ENCODE peak calls at places on chromosomes 12 and 14, in seven cellular contexts. I is tibial nerve, O is tibial artery, Q is left lung, F is transverse colon, R is right lobe of liver, K is mesendoderm. X is an unnamed sample.
A peak's percentile ranks its signal among the peaks of the same experiment; 100 is the strongest.

GRCh38 chr12:96177013-96177412 is 17.2 kb upstream of the ELK3 start:
- DNase-seq in I (no peak), O (no peak), Q (no peak), F (no peak), R (no peak), K (no peak), X (no peak)

GRCh38 chr12:132328282-132329029 is 933 bp downstream of the GALNT9 start:
- DNase-seq in I (no peak), O (no peak), Q (peak; percentile 77), F (no peak), R (no peak), K (no peak), X (no peak)

GRCh38 chr12:58285551-58285950 is 344.2 kb downstream of the ATP23 start:
- DNase-seq in I (no peak), O (no peak), Q (no peak), F (no peak), R (no peak), K (peak; percentile 77), X (no peak)

GRCh38 chr14:27386391-27386790 is 788.6 kb upstream of the NOVA1 start:
- DNase-seq in I (no peak), O (no peak), Q (no peak), F (no peak), R (no peak), K (no peak), X (no peak)

GRCh38 chr12:49476091-49476490 is 62.7 kb upstream of the KCNH3 start:
- DNase-seq in I (no peak), O (no peak), Q (no peak), F (no peak), R (no peak), K (peak; percentile 18), X (no peak)

GRCh38 chr12:13362260-13362841 is 165.8 kb downstream of the EMP1 start:
- DNase-seq in I (peak; percentile 38), O (no peak), Q (no peak), F (peak; percentile 82), R (peak; percentile 63), K (peak; percentile 86), X (peak; percentile 37)

GRCh38 chr14:39374846-39375245 is 57.4 kb downstream of the FBXO33 start:
- DNase-seq in I (no peak), O (no peak), Q (no peak), F (no peak), R (no peak), K (no peak), X (no peak)

GRCh38 chr12:124392271-124392990 is 97.5 kb downstream of the RFLNA start:
- DNase-seq in I (no peak), O (peak; percentile 87), Q (peak; percentile 86), F (peak; percentile 40), R (no peak), K (peak; percentile 87), X (no peak)

GRCh38 chr14:105853907-105854599 is 327.7 kb downstream of the TMEM121 start:
- DNase-seq in I (no peak), O (no peak), Q (no peak), F (peak; percentile 6), R (peak; percentile 15), K (no peak), X (peak; percentile 5)

GRCh38 chr14:60653388-60653690 is 4.1 kb upstream of the SIX1 start:
- DNase-seq in I (no peak), O (no peak), Q (peak; percentile 48), F (no peak), R (no peak), K (peak; percentile 31), X (no peak)

GRCh38 chr14:60652674-60653387 is 3.6 kb upstream of the SIX1 start:
- DNase-seq in I (no peak), O (no peak), Q (peak; percentile 67), F (no peak), R (no peak), K (no peak), X (no peak)

GRCh38 chr14:60654303-60654925 is 5.1 kb upstream of the SIX1 start:
- DNase-seq in I (no peak), O (no peak), Q (no peak), F (no peak), R (no peak), K (no peak), X (no peak)

GRCh38 chr14:60655114-60655897 is 6.0 kb upstream of the SIX1 start:
- DNase-seq in I (no peak), O (no peak), Q (peak; percentile 58), F (no peak), R (no peak), K (peak; percentile 63), X (no peak)

GRCh38 chr14:60653709-60654161 is 4.5 kb upstream of the SIX1 start:
- DNase-seq in I (no peak), O (no peak), Q (no peak), F (no peak), R (no peak), K (peak; percentile 30), X (no peak)
- H3K27me3 ChIP-seq in I (no peaks in the 10 kb centered on the region), O (no peaks in the 10 kb centered on the region), Q (peaks cover 100% of the 10 kb centered on the region), F (peaks cover 100% of the 10 kb centered on the region), R (peaks cover 18% of the 10 kb centered on the region), K (peaks cover 60% of the 10 kb centered on the region), X (peaks cover 100% of the 10 kb centered on the region)

DNA sequence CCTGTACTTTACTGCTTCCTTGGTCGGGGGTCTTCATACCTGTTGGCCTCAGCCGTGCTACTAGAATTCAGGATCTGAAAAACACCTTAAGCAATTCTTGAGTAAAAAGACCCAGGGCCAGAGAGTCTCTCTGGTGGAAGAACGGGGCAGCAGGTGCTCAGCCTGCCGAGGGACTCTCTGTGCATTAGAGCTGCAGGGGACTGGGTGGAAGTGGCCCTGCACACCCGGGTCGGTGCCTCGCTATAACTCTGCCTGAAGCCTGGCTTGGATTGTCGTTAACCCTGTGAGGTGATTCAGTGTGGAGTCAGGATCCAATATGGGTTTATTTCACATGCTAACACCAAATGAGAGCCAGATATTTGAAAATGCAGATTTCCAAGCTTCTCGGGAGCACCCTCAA is 35.2 kb upstream of the C14orf180 start:
- DNase-seq in I (no peak), O (no peak), Q (no peak), F (no peak), R (no peak), K (no peak), X (no peak)
- H3K27me3 ChIP-seq in I (no peaks in the 10 kb centered on the region), O (no peaks in the 10 kb centered on the region), Q (peaks cover 64% of the 10 kb centered on the region), F (peaks cover 66% of the 10 kb centered on the region), R (no peaks in the 10 kb centered on the region), K (no peaks in the 10 kb centered on the region), X (peaks cover 75% of the 10 kb centered on the region)

GRCh38 chr14:90060312-90060964 is 1.4 kb upstream of the KCNK13 start:
- DNase-seq in I (no peak), O (no peak), Q (peak; percentile 83), F (peak; percentile 32), R (peak; percentile 64), K (peak; percentile 85), X (peak; percentile 42)
- H3K27me3 ChIP-seq in I (no peaks in the 10 kb centered on the region), O (no peaks in the 10 kb centered on the region), Q (peaks cover 100% of the 10 kb centered on the region), F (peaks cover 98% of the 10 kb centered on the region), R (no peaks in the 10 kb centered on the region), K (peaks cover 3% of the 10 kb centered on the region), X (peaks cover 98% of the 10 kb centered on the region)

DNA sequence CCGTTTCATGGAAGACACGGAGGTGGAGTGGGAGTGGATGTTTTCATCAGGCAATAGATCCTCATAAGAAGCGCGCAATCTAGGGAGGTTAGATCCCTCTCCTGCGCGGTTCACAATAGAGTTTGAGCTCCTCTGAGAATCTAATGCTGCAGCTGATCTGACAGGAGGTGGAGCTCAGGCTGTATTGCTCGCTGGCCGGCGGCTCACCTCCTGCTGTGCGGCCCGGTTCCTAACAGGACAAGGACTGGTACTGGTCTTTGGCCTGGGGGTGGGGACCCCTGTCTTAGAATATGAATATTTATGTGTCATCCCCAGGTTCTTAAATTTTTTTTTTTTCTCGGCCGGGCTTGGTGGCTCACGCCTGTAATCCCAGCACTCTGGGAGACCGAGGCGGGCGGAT is 36.7 kb downstream of the PRICKLE1 start:
- DNase-seq in I (no peak), O (no peak), Q (no peak), F (no peak), R (no peak), K (no peak), X (no peak)
- H3K27me3 ChIP-seq in I (no peaks in the 10 kb centered on the region), O (no peaks in the 10 kb centered on the region), Q (no peaks in the 10 kb centered on the region), F (no peaks in the 10 kb centered on the region), R (no peaks in the 10 kb centered on the region), K (no peaks in the 10 kb centered on the region), X (no peaks in the 10 kb centered on the region)

DNA sequence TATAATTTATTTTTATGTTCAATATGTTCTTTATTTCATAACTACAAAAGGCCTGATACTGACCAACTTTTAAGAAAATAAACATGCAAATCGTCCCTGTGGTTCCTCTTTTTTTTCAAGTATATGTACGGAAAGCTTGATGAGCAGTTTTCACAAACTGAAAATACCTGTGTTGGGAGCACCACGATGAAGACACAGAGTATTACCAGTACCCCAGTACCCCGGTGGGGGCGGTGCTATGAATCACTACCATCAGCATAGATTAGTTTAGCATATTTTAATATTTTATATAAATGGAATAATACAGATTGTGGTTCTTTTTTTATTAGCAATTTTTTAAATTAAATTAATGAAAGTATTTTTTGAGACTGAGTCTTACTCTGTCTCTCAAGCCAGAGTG is 7.0 kb downstream of the B4GALNT3 start:
- DNase-seq in I (no peak), O (no peak), Q (no peak), F (no peak), R (no peak), K (no peak), X (no peak)
- H3K27me3 ChIP-seq in I (no peaks in the 10 kb centered on the region), O (no peaks in the 10 kb centered on the region), Q (peaks cover 37% of the 10 kb centered on the region), F (no peaks in the 10 kb centered on the region), R (no peaks in the 10 kb centered on the region), K (no peaks in the 10 kb centered on the region), X (peaks cover 18% of the 10 kb centered on the region)

DNA sequence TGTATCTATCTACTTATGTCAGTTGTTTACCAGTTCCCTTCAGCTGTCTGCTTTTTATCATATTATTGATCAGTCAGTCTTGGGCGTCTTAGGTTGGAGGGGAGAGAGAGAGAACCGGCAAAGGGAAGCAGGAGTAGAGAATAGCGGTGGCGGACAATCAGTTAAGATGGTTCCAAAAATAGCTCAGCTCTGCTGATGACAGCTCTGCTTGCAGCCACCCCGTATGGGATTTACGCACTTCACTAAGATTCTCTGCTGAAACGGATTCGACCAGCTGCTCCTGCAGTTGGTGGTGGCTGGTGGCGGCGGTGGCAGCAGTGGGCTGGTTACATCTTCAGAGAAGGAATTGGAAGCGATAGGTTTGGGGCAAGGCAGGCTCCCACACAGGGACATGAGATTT is 664.9 kb downstream of the NRXN3 start:
- DNase-seq in I (no peak), O (no peak), Q (peak; percentile 43), F (no peak), R (no peak), K (no peak), X (no peak)
- H3K27me3 ChIP-seq in I (no peaks in the 10 kb centered on the region), O (no peaks in the 10 kb centered on the region), Q (peaks cover 8% of the 10 kb centered on the region), F (peaks cover 7% of the 10 kb centered on the region), R (no peaks in the 10 kb centered on the region), K (no peaks in the 10 kb centered on the region), X (peaks cover 56% of the 10 kb centered on the region)

GRCh38 chr14:22388669-22389625 is 200.1 kb downstream of the DAD1 start:
- DNase-seq in I (no peak), O (no peak), Q (peak; percentile 37), F (no peak), R (no peak), K (no peak), X (no peak)
- H3K27me3 ChIP-seq in I (no peaks in the 10 kb centered on the region), O (no peaks in the 10 kb centered on the region), Q (peaks cover 7% of the 10 kb centered on the region), F (peaks cover 5% of the 10 kb centered on the region), R (no peaks in the 10 kb centered on the region), K (no peaks in the 10 kb centered on the region), X (peaks cover 44% of the 10 kb centered on the region)

GRCh38 chr14:98163285-98163741 is 1108.7 kb downstream of the BCL11B start:
- DNase-seq in I (no peak), O (no peak), Q (no peak), F (no peak), R (no peak), K (peak; percentile 8), X (no peak)
- H3K27me3 ChIP-seq in I (no peaks in the 10 kb centered on the region), O (no peaks in the 10 kb centered on the region), Q (peaks cover 35% of the 10 kb centered on the region), F (peaks cover 15% of the 10 kb centered on the region), R (no peaks in the 10 kb centered on the region), K (no peaks in the 10 kb centered on the region), X (peaks cover 47% of the 10 kb centered on the region)

GRCh38 chr12:114689075-114689994 is 5.4 kb upstream of the TBX3 start:
- DNase-seq in I (no peak), O (no peak), Q (no peak), F (no peak), R (no peak), K (no peak), X (no peak)
- H3K27me3 ChIP-seq in I (no peaks in the 10 kb centered on the region), O (no peaks in the 10 kb centered on the region), Q (peaks cover 100% of the 10 kb centered on the region), F (peaks cover 89% of the 10 kb centered on the region), R (no peaks in the 10 kb centered on the region), K (peaks cover 30% of the 10 kb centered on the region), X (peaks cover 95% of the 10 kb centered on the region)

X was measured in left ventricle myocardium inferior.